ENCODE peak calls at places on chromosomes 13 and 19, in nine cellular contexts. O is activated T-cell treated with anti-CD3 and anti-CD28 coated beads, Interleukin-2, amount 50 U/mL, for 24 hours; B is AG09309; A is right atrium auricular region; H is fibroblast of the conjunctiva; X is MV-4-11; Z is GM23248; F is fibroblast of mammary gland; V is CD4-positive, CD25-positive, alpha-beta regulatory T cell. C is an unnamed sample.

GRCh38 chr19:56866563-56866962 is 26.0 kb upstream of the PEG3 start:
- DNase-seq in V (no peak), O (no peak), H (no peak), X (no peak), B (no peak), Z (no peak), A (no peak), F (no peak), C (no peak)

GRCh38 chr13:64639206-64639605 is 2590.9 kb downstream of the PCDH9 start:
- DNase-seq in A (no peak), H (no peak), X (no peak), V (no peak), F (no peak), Z (no peak), O (no peak), B (no peak), C (no peak)

GRCh38 chr13:43136940-43137574 is 113.7 kb downstream of the DNAJC15 start:
- DNase-seq in O (no peak), A (no peak), H (peak), X (no peak), Z (peak), B (no peak), F (peak), V (no peak), C (no peak)

GRCh38 chr13:106560791-106561190 is 7.1 kb downstream of the ARGLU1 start:
- DNase-seq in A (no peak), H (no peak), O (no peak), Z (no peak), F (no peak), B (no peak), X (no peak), V (no peak), C (no peak)

GRCh38 chr13:93279982-93280381 is 53.4 kb downstream of the GPC6 start:
- DNase-seq in H (no peak), F (no peak), V (no peak), A (no peak), B (no peak), X (no peak), Z (no peak), O (no peak), C (no peak)

GRCh38 chr19:2167896-2168618 is 4.3 kb downstream of the DOT1L start:
- DNase-seq in H (no peak), V (peak), O (no peak), X (peak), A (peak), Z (peak), F (peak), B (no peak), C (peak)

GRCh38 chr19:58381460-58382220 is 810 bp upstream of the ZNF837 start:
- DNase-seq in B (no peak), F (no peak), Z (no peak), X (no peak), V (no peak), O (no peak), H (no peak), A (no peak), C (no peak)

GRCh38 chr13:75263741-75264407 is 218.1 kb downstream of the TBC1D4 start:
- DNase-seq in A (no peak), B (peak), F (peak), Z (peak), H (no peak), V (no peak), O (no peak), X (no peak), C (no peak)

GRCh38 chr19:14475251-14476073 is at the start of gene PTGER1:
- DNase-seq in O (no peak), F (peak), H (no peak), X (peak), Z (peak), A (no peak), B (no peak), V (peak), C (peak)

GRCh38 chr19:4154571-4155312 is 1.3 kb downstream of the CREB3L3 start:
- DNase-seq in O (no peak), Z (no peak), A (no peak), V (no peak), H (no peak), F (no peak), B (no peak), X (no peak), C (no peak)

GRCh38 chr13:88857256-88857655 is 1186.1 kb downstream of the SLITRK5 start:
- DNase-seq in Z (no peak), F (no peak), H (no peak), A (no peak), V (no peak), O (no peak), B (no peak), X (no peak), C (no peak)

GRCh38 chr19:19372656-19373416 is 32.6 kb upstream of the GATAD2A start:
- DNase-seq in V (peak), H (no peak), Z (peak), O (peak), X (peak), A (peak), F (peak), B (no peak), C (peak)

GRCh38 chr13:111526922-111527321 is 206.5 kb downstream of the TEX29 start:
- DNase-seq in O (no peak), V (no peak), A (no peak), Z (no peak), F (no peak), X (no peak), H (no peak), B (no peak), C (no peak)

GRCh38 chr19:3516675-3517207 is 10.6 kb downstream of the FZR1 start:
- DNase-seq in V (peak), F (no peak), O (no peak), X (no peak), A (no peak), Z (no peak), B (no peak), H (no peak), C (no peak)

GRCh38 chr19:32387701-32388392 is 17.7 kb upstream of the DPY19L3 start:
- DNase-seq in H (peak), B (no peak), A (no peak), Z (peak), F (peak), O (no peak), X (no peak), V (no peak), C (no peak)

GRCh38 chr13:47268270-47268669 is 371.4 kb upstream of the HTR2A start:
- DNase-seq in B (no peak), X (no peak), H (no peak), F (no peak), Z (no peak), A (no peak), O (no peak), V (no peak), C (no peak)

GRCh38 chr19:51572908-51573307 is 1.8 kb downstream of the ZNF175 start:
- DNase-seq in X (no peak), A (no peak), Z (peak), B (peak), F (peak), O (no peak), H (no peak), V (no peak), C (no peak)

GRCh38 chr19:41792513-41793413 is 3.6 kb upstream of the CEACAM3 start:
- DNase-seq in Z (peak), H (peak), V (peak), O (peak), B (peak), A (no peak), F (peak), X (peak), C (peak)

GRCh38 chr19:11279505-11280236 is 16.3 kb upstream of the TSPAN16 start:
- DNase-seq in V (peak), F (no peak), X (peak), O (peak), B (no peak), A (no peak), H (no peak), Z (no peak), C (no peak)

C was measured in A549.